ENCODE peak calls at places on chromosomes 12 and 14, in eight cellular contexts. H is GM10248, N is left lung, G is right lobe of liver, J is HFFc6, K is glutamatergic neuron, A is suprapubic skin, Q is fibroblast of the aortic adventitia. L is an unnamed sample.

GRCh38 chr12:51449569-51450246 is 25.1 kb downstream of the SLC4A8 start:
- DNase-seq in H (no peak), N (no peak), G (no peak), J (peak; percentile 31), K (no peak), A (no peak), Q (no peak), L (no peak)

GRCh38 chr12:96236221-96236822 is 42.1 kb downstream of the ELK3 start:
- DNase-seq in H (no peak), N (no peak), G (no peak), J (no peak), K (no peak), A (peak; percentile 75), Q (peak; percentile 94), L (peak; percentile 77)

GRCh38 chr14:100103261-100104005 is 38.2 kb downstream of the EVL start:
- DNase-seq in H (no peak), N (no peak), G (peak; percentile 37), J (no peak), K (no peak), A (peak; percentile 34), Q (peak; percentile 71), L (no peak)

GRCh38 chr12:113905829-113906228 is 60.3 kb downstream of the RBM19 start:
- DNase-seq in H (no peak), N (no peak), G (no peak), J (no peak), K (no peak), A (no peak), Q (no peak), L (no peak)

GRCh38 chr14:101198398-101199027 is 295.0 kb upstream of the RTL1 start:
- DNase-seq in H (no peak), N (peak; percentile 59), G (peak; percentile 37), J (no peak), K (no peak), A (peak; percentile 44), Q (no peak), L (no peak)

GRCh38 chr12:55720071-55720564 is at the start of gene RDH5:
- DNase-seq in H (no peak), N (no peak), G (peak; percentile 92), J (peak; percentile 72), K (no peak), A (no peak), Q (peak; percentile 96), L (no peak)

GRCh38 chr12:121786441-121786825 is 7.1 kb downstream of the RHOF start:
- DNase-seq in H (no peak), N (peak; percentile 76), G (peak; percentile 92), J (peak; percentile 97), K (no peak), A (peak; percentile 74), Q (peak; percentile 87), L (no peak)

GRCh38 chr12:49891012-49891411 is 12.7 kb downstream of the FAIM2 start:
- DNase-seq in H (no peak), N (peak; percentile 8), G (no peak), J (no peak), K (no peak), A (no peak), Q (no peak), L (no peak)

GRCh38 chr12:101097829-101098580 is 112.0 kb downstream of the SLC5A8 start:
- DNase-seq in H (no peak), N (no peak), G (no peak), J (no peak), K (no peak), A (no peak), Q (no peak), L (no peak)

GRCh38 chr12:131702573-131702877 is 8.4 kb upstream of the SFSWAP start:
- DNase-seq in H (no peak), N (no peak), G (peak; percentile 24), J (no peak), K (no peak), A (no peak), Q (no peak), L (no peak)

GRCh38 chr12:1630081-1630826 is 1.2 kb downstream of the WNT5B start:
- DNase-seq in H (peak; percentile 53), N (peak; percentile 84), G (peak; percentile 72), J (no peak), K (peak; percentile 73), A (no peak), Q (no peak), L (no peak)
- TF ChIP-seq CTCF in H (peak; percentile 8), N (no peak), G (peak; percentile 43), J (peak; percentile 8), K (peak; percentile 24), A (no peak), Q (no peak), L (peak; percentile 7)

DNA sequence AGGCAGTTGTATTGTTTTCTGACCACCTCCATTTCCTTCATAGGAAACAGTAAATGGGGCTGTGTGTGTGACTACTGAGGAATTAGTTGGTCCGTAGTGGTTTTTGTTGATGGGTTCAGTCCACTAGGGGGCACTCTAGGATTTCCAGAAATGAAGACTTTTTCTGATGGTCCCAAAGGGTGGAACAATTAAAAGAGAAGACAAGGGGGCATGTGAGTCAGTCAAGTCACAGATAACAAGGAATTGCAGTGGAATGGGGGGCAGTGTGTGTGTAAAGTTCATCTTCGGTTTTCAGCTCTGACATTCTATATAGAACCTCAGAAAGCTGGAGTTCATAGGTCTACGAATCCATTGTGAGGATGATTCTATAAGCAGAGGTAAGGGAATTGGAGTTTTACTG is 186.6 kb upstream of the OR4E1 start:
- DNase-seq in H (peak; percentile 11), N (no peak), G (no peak), J (no peak), K (no peak), A (no peak), Q (no peak), L (no peak)
- TF ChIP-seq CTCF in H (peak; percentile 31), N (peak; percentile 9), G (peak; percentile 45), J (peak; percentile 51), K (peak; percentile 74), A (no peak), Q (peak; percentile 26), L (peak; percentile 46)

DNA sequence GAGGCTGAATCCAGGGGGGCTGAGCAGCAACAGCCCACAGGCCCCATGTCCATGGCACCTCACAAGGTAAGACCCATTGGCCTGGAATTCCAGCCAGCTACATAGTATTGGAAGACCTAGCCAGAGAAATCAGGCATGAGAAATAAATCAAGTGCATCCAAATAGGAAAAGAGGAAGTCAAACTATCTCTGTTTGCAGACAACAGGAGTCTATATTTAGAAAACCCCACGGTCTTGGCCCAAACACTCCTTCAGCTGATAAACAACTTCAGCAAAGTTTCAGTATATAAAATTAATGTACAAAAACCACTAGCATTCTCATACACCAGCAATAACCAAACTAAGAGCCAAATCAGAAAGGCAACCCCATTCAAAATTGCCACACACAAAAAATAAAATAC is 16.9 kb downstream of the PDE6H start:
- DNase-seq in H (no peak), N (no peak), G (no peak), J (no peak), K (no peak), A (no peak), Q (no peak), L (no peak)
- TF ChIP-seq CTCF in H (no peak), N (no peak), G (no peak), J (no peak), K (no peak), A (no peak), Q (no peak), L (no peak)

GRCh38 chr14:102592969-102593840 is 756 bp downstream of the RCOR1 start:
- DNase-seq in H (peak; percentile 55), N (peak; percentile 90), G (peak; percentile 70), J (peak; percentile 36), K (peak; percentile 54), A (peak; percentile 78), Q (peak; percentile 27), L (no peak)
- TF ChIP-seq CTCF in H (peak; percentile 1), N (peak; percentile 31), G (peak; percentile 18), J (peak; percentile 73), K (peak; percentile 59), A (peak; percentile 42), Q (peak; percentile 55), L (peak; percentile 34)

DNA sequence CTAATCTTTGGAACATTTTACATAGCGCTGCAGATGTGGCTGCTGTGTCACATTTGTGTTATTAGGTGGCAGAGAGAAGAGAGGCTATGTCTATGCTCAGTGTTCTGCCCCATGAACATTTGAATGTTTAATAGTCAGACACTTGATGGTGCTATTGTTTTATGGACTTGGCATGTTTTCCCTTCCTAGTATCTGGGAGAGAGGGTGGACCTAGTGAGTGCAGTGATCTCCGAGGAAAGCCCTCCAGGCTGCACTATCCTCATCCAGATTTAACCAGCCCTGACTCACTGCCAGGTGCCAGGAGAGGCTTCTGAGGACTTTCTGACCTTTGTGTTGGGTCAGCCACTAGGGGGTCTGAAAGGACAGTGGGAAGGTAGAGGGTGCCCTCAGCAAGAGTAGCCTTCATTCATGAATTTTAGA is 24.3 kb downstream of the ZFC3H1 start:
- DNase-seq in H (no peak), N (no peak), G (no peak), J (no peak), K (no peak), A (no peak), Q (no peak), L (no peak)
- TF ChIP-seq CTCF in H (peak; percentile 41), N (no peak), G (no peak), J (peak; percentile 57), K (peak; percentile 23), A (no peak), Q (no peak), L (no peak)